ENCODE peak calls at places on chromosomes 1 and 21, in seven cellular contexts. One of them, this sample, is unnamed.

GRCh38 chr1:6033986-6034749 is 11.5 kb upstream of the KCNAB2 start:
- DNase-seq in ovary: peak; percentile 35
- DNase-seq in fibroblast of lung: no peak
- DNase-seq in IMR-90: peak; percentile 9
- DNase-seq in K562: peak; percentile 86
- DNase-seq in PC-3: peak; percentile 65
- DNase-seq in neuronal stem cell: no peak
- DNase-seq in this sample: peak; percentile 39

GRCh38 chr1:196387766-196388165 is 220.5 kb downstream of the KCNT2 start:
- DNase-seq in ovary: no peak
- DNase-seq in fibroblast of lung: peak; percentile 73
- DNase-seq in IMR-90: peak; percentile 27
- DNase-seq in K562: no peak
- DNase-seq in PC-3: no peak
- DNase-seq in neuronal stem cell: no peak
- DNase-seq in this sample: no peak

GRCh38 chr1:33007190-33008050 is 29.3 kb downstream of the AK2 start:
- DNase-seq in ovary: no peak
- DNase-seq in fibroblast of lung: peak; percentile 92
- DNase-seq in IMR-90: peak; percentile 94
- DNase-seq in K562: peak; percentile 38
- DNase-seq in PC-3: peak; percentile 93
- DNase-seq in neuronal stem cell: no peak
- DNase-seq in this sample: peak; percentile 77

GRCh38 chr1:114441332-114441731 is 69.7 kb downstream of the TRIM33 start:
- DNase-seq in ovary: no peak
- DNase-seq in fibroblast of lung: no peak
- DNase-seq in IMR-90: no peak
- DNase-seq in K562: no peak
- DNase-seq in PC-3: no peak
- DNase-seq in neuronal stem cell: no peak
- DNase-seq in this sample: no peak

GRCh38 chr1:162699366-162699765 is 67.1 kb downstream of the DDR2 start:
- DNase-seq in ovary: no peak
- DNase-seq in fibroblast of lung: no peak
- DNase-seq in IMR-90: no peak
- DNase-seq in K562: no peak
- DNase-seq in PC-3: no peak
- DNase-seq in neuronal stem cell: no peak
- DNase-seq in this sample: no peak

GRCh38 chr1:41738475-41738874 is 180.2 kb downstream of the HIVEP3 start:
- DNase-seq in ovary: no peak
- DNase-seq in fibroblast of lung: peak; percentile 69
- DNase-seq in IMR-90: peak; percentile 54
- DNase-seq in K562: no peak
- DNase-seq in PC-3: no peak
- DNase-seq in neuronal stem cell: no peak
- DNase-seq in this sample: no peak

GRCh38 chr1:37477198-37477931 is 3.0 kb downstream of the ZC3H12A start:
- DNase-seq in ovary: peak; percentile 51
- DNase-seq in fibroblast of lung: peak; percentile 74
- DNase-seq in IMR-90: peak; percentile 78
- DNase-seq in K562: no peak
- DNase-seq in PC-3: peak; percentile 57
- DNase-seq in neuronal stem cell: no peak
- DNase-seq in this sample: peak; percentile 82

GRCh38 chr21:18382141-18382540 is 21.4 kb downstream of the TMPRSS15 start:
- DNase-seq in ovary: no peak
- DNase-seq in fibroblast of lung: no peak
- DNase-seq in IMR-90: no peak
- DNase-seq in K562: no peak
- DNase-seq in PC-3: no peak
- DNase-seq in neuronal stem cell: no peak
- DNase-seq in this sample: no peak

GRCh38 chr1:16208270-16208987 is 4.0 kb downstream of the ARHGEF19 start:
- DNase-seq in ovary: no peak
- DNase-seq in fibroblast of lung: peak; percentile 52
- DNase-seq in IMR-90: peak; percentile 31
- DNase-seq in K562: peak; percentile 85
- DNase-seq in PC-3: peak; percentile 22
- DNase-seq in neuronal stem cell: no peak
- DNase-seq in this sample: no peak
- H3K4me1 ChIP-seq in ovary: peaks cover 5% of the 10 kb centered on the region
- H3K4me1 ChIP-seq in fibroblast of lung: peaks cover 6% of the 10 kb centered on the region
- H3K4me1 ChIP-seq in IMR-90: peaks cover 9% of the 10 kb centered on the region
- H3K4me1 ChIP-seq in K562: peaks cover 26% of the 10 kb centered on the region
- H3K4me1 ChIP-seq in PC-3: peaks cover 18% of the 10 kb centered on the region
- H3K4me1 ChIP-seq in neuronal stem cell: peaks cover 12% of the 10 kb centered on the region
- H3K4me1 ChIP-seq in this sample: peaks cover 2% of the 10 kb centered on the region

GRCh38 chr1:225409051-225409450 is 18.8 kb downstream of the LBR start:
- DNase-seq in ovary: no peak
- DNase-seq in fibroblast of lung: no peak
- DNase-seq in IMR-90: no peak
- DNase-seq in K562: no peak
- DNase-seq in PC-3: no peak
- DNase-seq in neuronal stem cell: no peak
- DNase-seq in this sample: no peak
- H3K36me3 ChIP-seq in ovary: no peaks in the 10 kb centered on the region
- H3K36me3 ChIP-seq in fibroblast of lung: peaks cover 8% of the 10 kb centered on the region
- H3K36me3 ChIP-seq in IMR-90: peaks cover 26% of the 10 kb centered on the region
- H3K36me3 ChIP-seq in K562: peaks cover 99% of the 10 kb centered on the region
- H3K36me3 ChIP-seq in PC-3: peaks cover 55% of the 10 kb centered on the region
- H3K36me3 ChIP-seq in neuronal stem cell: peaks cover 100% of the 10 kb centered on the region
- H3K36me3 ChIP-seq in this sample: peaks cover 9% of the 10 kb centered on the region

GRCh38 chr1:149846600-149847466 is 52.5 kb upstream of the BOLA1 start:
- DNase-seq in ovary: no peak
- DNase-seq in fibroblast of lung: no peak
- DNase-seq in IMR-90: no peak
- DNase-seq in K562: no peak
- DNase-seq in PC-3: no peak
- DNase-seq in neuronal stem cell: no peak
- DNase-seq in this sample: no peak

GRCh38 chr1:149849246-149849946 is 50.0 kb upstream of the BOLA1 start:
- DNase-seq in ovary: no peak
- DNase-seq in fibroblast of lung: no peak
- DNase-seq in IMR-90: no peak
- DNase-seq in K562: no peak
- DNase-seq in PC-3: peak; percentile 16
- DNase-seq in neuronal stem cell: no peak
- DNase-seq in this sample: peak; percentile 30

GRCh38 chr1:149848811-149849210 is 50.6 kb upstream of the BOLA1 start:
- DNase-seq in ovary: no peak
- DNase-seq in fibroblast of lung: no peak
- DNase-seq in IMR-90: no peak
- DNase-seq in K562: no peak
- DNase-seq in PC-3: peak; percentile 40
- DNase-seq in neuronal stem cell: no peak
- DNase-seq in this sample: no peak

GRCh38 chr1:149849947-149850360 is 49.4 kb upstream of the BOLA1 start:
- DNase-seq in ovary: no peak
- DNase-seq in fibroblast of lung: peak; percentile 14
- DNase-seq in IMR-90: no peak
- DNase-seq in K562: no peak
- DNase-seq in PC-3: peak; percentile 17
- DNase-seq in neuronal stem cell: no peak
- DNase-seq in this sample: peak; percentile 27

GRCh38 chr1:149848340-149848771 is 51.0 kb upstream of the BOLA1 start:
- DNase-seq in ovary: no peak
- DNase-seq in fibroblast of lung: no peak
- DNase-seq in IMR-90: no peak
- DNase-seq in K562: no peak
- DNase-seq in PC-3: peak; percentile 39
- DNase-seq in neuronal stem cell: no peak
- DNase-seq in this sample: peak; percentile 62
- H3K4me3 ChIP-seq in ovary: no peak overlapping the region
- H3K4me3 ChIP-seq in fibroblast of lung: no peak overlapping the region
- H3K4me3 ChIP-seq in IMR-90: no peak overlapping the region
- H3K4me3 ChIP-seq in K562: peak overlapping the region; percentile 60
- H3K4me3 ChIP-seq in PC-3: peak overlapping the region; percentile 90
- H3K4me3 ChIP-seq in neuronal stem cell: peak overlapping the region; percentile 66
- H3K4me3 ChIP-seq in this sample: no peak overlapping the region

GRCh38 chr21:34864370-34865209 is 184.5 kb downstream of the RUNX1 start:
- DNase-seq in ovary: no peak
- DNase-seq in fibroblast of lung: no peak
- DNase-seq in IMR-90: no peak
- DNase-seq in K562: no peak
- DNase-seq in PC-3: no peak
- DNase-seq in neuronal stem cell: no peak
- DNase-seq in this sample: no peak
- H3K4me1 ChIP-seq in ovary: no peaks in the 10 kb centered on the region
- H3K4me1 ChIP-seq in fibroblast of lung: peaks cover 15% of the 10 kb centered on the region
- H3K4me1 ChIP-seq in IMR-90: peaks cover 17% of the 10 kb centered on the region
- H3K4me1 ChIP-seq in K562: peaks cover 10% of the 10 kb centered on the region
- H3K4me1 ChIP-seq in PC-3: peaks cover 50% of the 10 kb centered on the region
- H3K4me1 ChIP-seq in neuronal stem cell: peaks cover 7% of the 10 kb centered on the region
- H3K4me1 ChIP-seq in this sample: peaks cover 5% of the 10 kb centered on the region

This sample was measured in small intestine.